ENCODE peak calls at places on chromosome 20, in five cellular contexts. H is stomach, R is GM23338, G is SK-N-SH, E is GM12891. O is an unnamed sample.

GRCh38 chr20:57509665-57510237 is 15.2 kb downstream of the CTCFL start:
- DNase-seq in G (peak; percentile 56), H (peak; percentile 32), R (peak; percentile 43), E (no peak), O (no peak)

GRCh38 chr20:19885981-19886665 is 128.1 kb downstream of the RIN2 start:
- DNase-seq in R (peak; percentile 7), G (no peak), H (peak; percentile 61), E (no peak), O (peak; percentile 63)

GRCh38 chr20:17357238-17357637 is 130.4 kb downstream of the PCSK2 start:
- DNase-seq in H (no peak), R (no peak), G (no peak), E (no peak), O (peak; percentile 14)

GRCh38 chr20:61370841-61371303 is 118.8 kb downstream of the CDH4 start:
- DNase-seq in G (peak; percentile 57), H (no peak), R (no peak), E (no peak), O (no peak)

GRCh38 chr20:60254901-60255411 is 296.7 kb downstream of the CDH26 start:
- DNase-seq in H (no peak), E (no peak), G (peak; percentile 70), R (no peak), O (no peak)

GRCh38 chr20:46951840-46952497 is 57.3 kb downstream of the EYA2 start:
- DNase-seq in G (no peak), R (peak; percentile 46), E (no peak), H (no peak), O (no peak)

GRCh38 chr20:52490715-52491430 is 299.3 kb upstream of the ZFP64 start:
- DNase-seq in H (no peak), E (no peak), G (no peak), R (no peak), O (no peak)

GRCh38 chr20:35823937-35824336 is 52.1 kb downstream of the PHF20 start:
- DNase-seq in R (peak; percentile 59), H (no peak), G (no peak), E (no peak), O (no peak)

GRCh38 chr20:24892931-24893330 is 56.1 kb upstream of the CST7 start:
- DNase-seq in G (no peak), R (no peak), E (no peak), H (no peak), O (no peak)

GRCh38 chr20:34022154-34022842 is 28.6 kb downstream of the RALY start:
- DNase-seq in R (peak; percentile 74), G (peak; percentile 66), H (no peak), E (no peak), O (no peak)

GRCh38 chr20:62246872-62247652 is 8.7 kb downstream of the OSBPL2 start:
- DNase-seq in G (no peak), H (peak; percentile 48), R (no peak), E (no peak), O (no peak)

GRCh38 chr20:24340933-24341332 is 128.5 kb upstream of the SYNDIG1 start:
- DNase-seq in E (no peak), H (no peak), R (no peak), G (no peak), O (no peak)

GRCh38 chr20:31691646-31692275 is 30.9 kb downstream of the BCL2L1 start:
- DNase-seq in E (no peak), R (peak; percentile 62), G (no peak), H (no peak), O (no peak)

GRCh38 chr20:15951711-15952110 is 621.5 kb downstream of the KIF16B start:
- DNase-seq in E (no peak), R (no peak), H (no peak), G (no peak), O (no peak)

GRCh38 chr20:1935696-1936366 is 40.6 kb downstream of the SIRPA start:
- DNase-seq in G (peak; percentile 82), E (no peak), R (no peak), H (no peak), O (no peak)

GRCh38 chr20:63641146-63641791 is 12.0 kb downstream of the STMN3 start:
- DNase-seq in E (no peak), G (no peak), R (peak; percentile 71), H (no peak), O (no peak)

GRCh38 chr20:60108397-60108796 is 150.2 kb downstream of the CDH26 start:
- DNase-seq in R (no peak), H (no peak), G (no peak), E (no peak), O (no peak)

GRCh38 chr20:1474817-1475603 is 8.4 kb upstream of the NSFL1C start:
- DNase-seq in R (peak; percentile 53), E (no peak), H (no peak), G (no peak), O (no peak)

GRCh38 chr20:34709044-34709835 is 5.1 kb downstream of the TP53INP2 start:
- DNase-seq in E (peak; percentile 83), H (peak; percentile 85), R (peak; percentile 85), G (peak; percentile 92), O (peak; percentile 81)

GRCh38 chr20:24672886-24673677 is 203.7 kb downstream of the SYNDIG1 start:
- DNase-seq in E (no peak), R (no peak), G (no peak), H (no peak), O (no peak)

GRCh38 chr20:56391037-56391436 is 978 bp downstream of the AURKA start:
- DNase-seq in E (no peak), R (no peak), G (no peak), H (no peak), O (no peak)

GRCh38 chr20:49381558-49382493 is 100.6 kb downstream of the KCNB1 start:
- DNase-seq in G (peak; percentile 72), R (no peak), E (no peak), H (peak; percentile 81), O (peak; percentile 91)

GRCh38 chr20:35463455-35464300 is 8.3 kb downstream of the CEP250 start:
- DNase-seq in R (peak; percentile 92), G (peak; percentile 65), E (peak; percentile 35), H (peak; percentile 58), O (peak; percentile 61)

GRCh38 chr20:3003416-3003815 is 40.0 kb upstream of the GNRH2 start:
- DNase-seq in G (no peak), H (no peak), R (no peak), E (no peak), O (no peak)

GRCh38 chr20:38343107-38343797 is 3.0 kb upstream of the LBP start:
- DNase-seq in H (peak; percentile 65), G (no peak), E (no peak), R (no peak), O (peak; percentile 7)

GRCh38 chr20:50735813-50736212 is 4.4 kb downstream of the PARD6B start:
- DNase-seq in R (no peak), H (no peak), E (no peak), G (no peak), O (no peak)
- TF ChIP-seq POLR2AphosphoS5 in R (no peak), H (no peak), E (no peak), G (no peak), O (no peak)

DNA sequence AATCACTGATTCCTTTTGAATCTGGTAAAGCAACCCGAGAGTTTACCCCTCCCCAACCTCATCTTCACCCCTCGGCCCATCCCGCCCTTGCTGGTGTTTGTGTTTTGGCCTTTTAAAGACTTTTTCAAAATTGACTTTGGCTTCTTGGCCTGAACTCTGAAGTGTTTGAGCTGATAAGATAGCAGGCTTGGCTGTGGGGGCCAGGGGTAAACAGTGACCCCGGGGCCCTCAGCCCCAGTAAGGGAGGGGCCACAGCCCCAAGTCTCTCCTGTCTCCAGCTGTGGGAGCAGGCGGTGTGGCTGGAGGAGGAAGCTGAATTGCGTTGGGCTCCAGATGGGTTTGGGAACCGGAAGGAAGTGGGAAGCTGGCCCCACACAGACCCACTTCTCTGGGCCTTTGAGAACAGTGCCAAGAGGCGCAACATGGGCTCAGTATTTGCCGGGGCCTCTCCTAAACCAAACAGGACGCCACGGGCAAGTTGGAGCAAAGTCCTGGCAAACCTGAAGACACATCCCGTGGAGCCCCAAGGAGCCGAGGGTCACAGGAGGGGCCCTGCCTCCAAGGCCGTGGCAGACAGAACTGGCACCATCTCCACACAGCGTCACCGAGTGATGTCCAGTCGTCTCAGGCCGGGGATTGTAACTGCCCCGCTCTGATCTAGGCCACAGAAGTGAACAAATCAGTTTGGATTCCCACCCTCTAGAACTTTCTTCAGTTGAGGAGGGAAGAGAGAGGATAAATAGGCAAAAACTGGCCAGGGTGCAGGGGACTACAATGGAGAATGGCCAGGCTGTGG is 54.3 kb upstream of the PTPN1 start:
- DNase-seq in E (no peak), G (no peak), R (no peak), H (peak; percentile 71), O (no peak)
- TF ChIP-seq POLR2AphosphoS5 in E (no peak), G (no peak), R (no peak), H (no peak), O (no peak)

GRCh38 chr20:43940518-43941225 is 26.0 kb downstream of the TOX2 start:
- DNase-seq in R (no peak), H (no peak), G (no peak), E (no peak), O (no peak)
- TF ChIP-seq POLR2AphosphoS5 in R (no peak), H (no peak), G (no peak), E (no peak), O (no peak)

GRCh38 chr20:44836596-44837120 is 26.3 kb upstream of the RIMS4 start:
- DNase-seq in R (no peak), H (no peak), G (no peak), E (no peak), O (no peak)
- TF ChIP-seq POLR2AphosphoS5 in R (no peak), H (no peak), G (no peak), E (no peak), O (no peak)

DNA sequence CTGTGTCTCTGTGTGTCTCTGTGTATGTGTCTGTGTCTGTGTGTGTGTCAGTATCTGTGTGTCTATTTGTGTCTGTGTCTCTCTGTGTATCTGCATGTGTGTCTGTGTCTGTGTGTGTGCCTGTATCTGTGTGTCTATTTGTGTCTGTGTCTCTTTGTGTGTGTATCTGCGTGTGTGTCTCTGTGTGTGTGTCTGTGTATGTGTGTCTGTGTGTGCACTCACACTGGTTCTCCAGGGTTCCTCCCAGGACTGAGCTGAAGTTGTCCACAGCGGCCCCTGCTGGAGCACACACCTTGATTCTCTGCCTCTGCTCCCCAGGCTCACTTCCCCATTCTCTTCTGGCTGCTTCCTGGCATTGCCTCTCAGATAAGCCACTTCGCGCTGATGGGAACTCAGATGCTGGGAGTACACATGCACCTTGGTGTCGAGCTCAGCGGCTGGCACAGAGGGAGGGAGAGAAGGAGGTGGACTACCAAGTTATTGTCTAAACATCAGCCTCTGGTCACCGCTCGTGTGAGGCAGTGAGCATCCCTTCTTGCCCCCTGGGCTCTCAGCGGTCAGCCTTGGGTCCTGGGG is 105.0 kb upstream of the NXT1 start:
- DNase-seq in G (no peak), E (peak; percentile 69), H (peak; percentile 66), R (peak; percentile 80), O (peak; percentile 32)
- TF ChIP-seq POLR2AphosphoS5 in G (no peak), E (no peak), H (no peak), R (no peak), O (no peak)

O was measured in prostate gland.